ENCODE peak calls at places on chromosomes 16 and 17, in seven cellular contexts. P is H1, W is fibroblast of lung, X is neural progenitor cell, Q is HepG2, Y is A673, M is hepatocyte. L is an unnamed sample.
A peak's percentile ranks its signal among the peaks of the same experiment; 100 is the strongest.

GRCh38 chr17:13154403-13154802 is 136.6 kb upstream of the ELAC2 start:
- DNase-seq in P (no peak), M (no peak), X (no peak), Y (no peak), W (no peak), Q (no peak), L (no peak)

GRCh38 chr16:88264641-88265285 is 118.0 kb upstream of the ZNF469 start:
- DNase-seq in Q (peak; percentile 30), X (peak; percentile 48), P (peak; percentile 70), W (peak; percentile 94), M (peak; percentile 93), Y (peak; percentile 24), L (peak; percentile 91)

GRCh38 chr17:62668091-62668804 is 40.8 kb downstream of the MRC2 start:
- DNase-seq in M (no peak), Y (peak; percentile 48), Q (no peak), P (no peak), X (no peak), W (no peak), L (no peak)

GRCh38 chr16:58885528-58886170 is 151.5 kb upstream of the GOT2 start:
- DNase-seq in M (no peak), Y (no peak), Q (no peak), P (no peak), W (peak; percentile 3), X (no peak), L (no peak)

GRCh38 chr16:54482892-54483574 is 196.4 kb upstream of the IRX3 start:
- DNase-seq in P (no peak), Y (no peak), M (no peak), W (no peak), X (no peak), Q (no peak), L (no peak)

GRCh38 chr17:33284022-33284421 is 9.1 kb downstream of the ASIC2 start:
- DNase-seq in Q (peak; percentile 37), W (peak; percentile 89), M (peak; percentile 54), X (no peak), P (no peak), Y (peak; percentile 70), L (peak; percentile 84)

GRCh38 chr17:21397341-21398050 is 21.3 kb downstream of the KCNJ12 start:
- DNase-seq in M (peak; percentile 32), W (peak; percentile 55), Q (no peak), P (no peak), Y (no peak), X (no peak), L (no peak)

GRCh38 chr16:85080923-85081498 is 31.3 kb downstream of the CIBAR2 start:
- DNase-seq in W (no peak), P (no peak), M (no peak), X (peak; percentile 78), Y (no peak), Q (no peak), L (no peak)

DNA sequence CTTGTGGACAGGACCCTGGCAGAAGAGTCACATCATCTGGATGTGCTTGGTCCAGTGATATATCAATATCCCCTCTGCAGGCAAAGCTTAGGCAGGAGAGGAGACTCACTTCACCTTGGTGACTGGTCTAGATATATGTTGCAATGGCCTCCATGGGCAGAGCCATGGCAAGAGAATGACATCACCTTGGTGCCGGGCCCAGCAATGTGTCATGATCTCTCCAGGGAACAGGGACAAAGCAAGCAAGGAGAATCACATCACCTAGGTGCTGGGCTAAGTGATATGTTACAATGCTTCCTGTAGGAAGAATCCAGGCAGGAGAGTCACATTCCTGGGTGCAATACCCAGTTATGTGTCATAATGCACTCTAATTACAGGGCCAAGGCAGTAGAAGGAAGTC is 2106.2 kb downstream of the TP53TG3F start:
- DNase-seq in X (no peak), P (no peak), M (no peak), Y (no peak), W (no peak), Q (no peak), L (no peak)
- H3K9me3 ChIP-seq in X (peaks cover 3% of the 10 kb centered on the region), P (peaks cover 87% of the 10 kb centered on the region), M (no peaks in the 10 kb centered on the region), Y (peaks cover 38% of the 10 kb centered on the region), W (no peaks in the 10 kb centered on the region), Q (peaks cover 99% of the 10 kb centered on the region), L (peaks cover 14% of the 10 kb centered on the region)

GRCh38 chr17:3695129-3695722 is 729 bp downstream of the P2RX5 start:
- DNase-seq in M (no peak), Y (no peak), W (no peak), P (peak; percentile 58), Q (no peak), X (no peak), L (no peak)
- TF ChIP-seq EZH2 in M (no peak), Y (no peak), W (peak; percentile 32), P (no peak), Q (no peak), X (no peak), L (no peak)

DNA sequence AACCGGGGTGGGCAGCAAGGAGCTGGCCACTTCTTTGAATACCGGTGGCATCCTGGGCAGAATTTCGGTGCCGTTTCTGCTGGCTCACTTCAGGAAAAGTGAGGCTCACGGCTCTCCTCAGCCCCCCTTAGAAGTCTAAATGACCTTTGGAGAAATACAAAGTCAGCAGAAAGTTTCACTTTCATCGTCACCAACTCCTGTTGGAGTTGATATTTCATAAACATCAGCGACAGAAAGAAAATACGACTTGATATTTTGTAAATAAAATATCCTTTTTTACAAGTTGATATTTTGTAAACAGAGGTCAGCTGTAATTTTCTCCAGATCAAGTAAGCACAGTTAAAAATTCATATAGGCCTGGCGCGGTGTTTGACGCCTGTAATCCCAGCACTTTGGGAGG is 781 bp downstream of the ZNF75A start:
- DNase-seq in W (no peak), X (no peak), Q (no peak), M (no peak), Y (no peak), P (no peak), L (no peak)
- H3K9me3 ChIP-seq in W (peaks cover 2% of the 10 kb centered on the region), X (peaks cover 39% of the 10 kb centered on the region), Q (no peaks in the 10 kb centered on the region), M (peaks cover 62% of the 10 kb centered on the region), Y (peaks cover 77% of the 10 kb centered on the region), P (peaks cover 52% of the 10 kb centered on the region), L (no peaks in the 10 kb centered on the region)

GRCh38 chr17:48723555-48724239 is 712 bp downstream of the PRAC2 start:
- DNase-seq in W (no peak), Q (no peak), X (peak; percentile 59), M (no peak), Y (peak; percentile 87), P (peak; percentile 76), L (no peak)
- TF ChIP-seq EZH2 in W (peak; percentile 60), Q (no peak), X (peak; percentile 88), M (peak; percentile 78), Y (no peak), P (peak; percentile 61), L (peak; percentile 69)

DNA sequence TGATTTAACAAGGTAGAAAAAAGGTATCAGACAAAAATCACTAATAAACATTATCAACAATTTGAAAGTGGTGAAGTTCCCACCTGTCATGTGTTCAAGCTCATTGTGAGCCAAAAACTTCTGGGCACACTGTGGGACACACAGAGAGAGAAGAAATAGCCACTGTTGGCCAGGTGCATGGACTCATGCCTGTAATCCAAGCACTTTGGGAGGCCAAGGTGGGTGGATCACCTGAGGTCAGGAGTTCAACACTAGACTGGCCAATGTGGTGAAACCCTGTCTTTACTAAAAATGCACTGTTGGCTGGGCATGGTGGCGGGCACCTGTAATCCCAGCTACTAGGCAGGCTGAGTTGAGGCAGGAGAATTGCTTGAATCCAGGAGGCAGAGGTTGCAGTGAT is 167.4 kb downstream of the TOX3 start:
- DNase-seq in P (no peak), Q (no peak), Y (no peak), M (no peak), W (no peak), X (no peak), L (no peak)
- H3K9me3 ChIP-seq in P (no peaks in the 10 kb centered on the region), Q (no peaks in the 10 kb centered on the region), Y (no peaks in the 10 kb centered on the region), M (no peaks in the 10 kb centered on the region), W (no peaks in the 10 kb centered on the region), X (no peaks in the 10 kb centered on the region), L (peaks cover 3% of the 10 kb centered on the region)

GRCh38 chr17:15261063-15261817 is 3.9 kb downstream of the PMP22 start:
- DNase-seq in W (peak; percentile 56), Q (peak; percentile 27), P (no peak), M (peak; percentile 76), Y (peak; percentile 39), X (peak; percentile 85), L (peak; percentile 70)

GRCh38 chr17:15255713-15256454 is 9.2 kb downstream of the PMP22 start:
- DNase-seq in Q (no peak), X (no peak), W (no peak), P (no peak), Y (no peak), M (no peak), L (no peak)

GRCh38 chr17:15258113-15258512 is 7.0 kb downstream of the PMP22 start:
- DNase-seq in P (no peak), Q (no peak), W (no peak), Y (no peak), M (no peak), X (no peak), L (no peak)

GRCh38 chr17:15260376-15261062 is 4.6 kb downstream of the PMP22 start:
- DNase-seq in M (peak; percentile 95), W (peak; percentile 91), Y (peak; percentile 69), Q (peak; percentile 35), X (peak; percentile 91), P (peak; percentile 92), L (peak; percentile 89)

DNA sequence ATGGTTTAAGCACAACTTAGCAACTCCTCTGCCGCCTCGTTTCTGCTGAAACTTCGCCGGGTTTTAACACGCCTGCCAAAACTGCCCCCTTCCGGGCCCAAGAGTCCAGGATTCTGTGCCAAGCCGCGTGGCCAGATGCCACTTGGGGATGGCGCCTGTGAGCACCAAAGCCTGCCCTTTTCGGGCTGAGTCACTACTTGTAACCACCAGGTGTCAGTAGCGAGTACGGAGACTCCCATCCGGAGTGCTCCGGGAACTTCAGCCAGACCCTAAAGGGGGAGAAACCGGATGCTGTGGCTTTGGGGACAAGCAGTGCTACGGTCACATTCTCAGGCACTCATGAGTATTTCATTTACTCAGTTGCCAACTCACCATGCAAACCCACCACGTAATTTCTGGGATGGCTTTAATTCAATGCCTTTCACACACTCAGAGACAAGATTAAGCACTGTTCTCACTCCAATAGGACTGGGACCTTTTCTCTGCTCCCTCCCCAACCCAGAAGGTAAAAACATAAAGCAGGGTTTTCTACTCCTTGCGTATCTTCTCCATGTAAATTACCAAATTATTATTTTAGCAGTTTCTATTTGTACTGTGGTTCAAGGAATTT is 7.7 kb downstream of the PMP22 start:
- DNase-seq in Y (peak; percentile 80), Q (peak; percentile 61), P (peak; percentile 85), M (peak; percentile 85), X (peak; percentile 83), W (peak; percentile 81), L (peak; percentile 70)
- TF ChIP-seq EZH2 in Y (no peak), Q (no peak), P (no peak), M (no peak), X (no peak), W (no peak), L (no peak)

L was measured in endothelial cell of umbilical vein.